ENCODE peak calls at places on chromosomes 13 and 19, in eight cellular contexts. Q is stimulated activated CD4-positive, alpha-beta T cell treated with anti-CD3 and anti-CD28 coated beads, Interleukin-1b, Interleukin-23, amount 100 ng/mL, for 24 hours; M is stimulated activated naive CD4-positive, alpha-beta T cell; T is nephron progenitor cell; F is NCI-H1417; V is lung; W is Right ventricle myocardium inferior; G is NT2/D1. K is an unnamed sample.
A peak's percentile ranks its signal among the peaks of the same experiment; 100 is the strongest.

GRCh38 chr19:16702123-16702522 is 17.5 kb upstream of the NWD1 start:
- DNase-seq in Q (no peak), M (no peak), T (no peak), F (no peak), V (peak; percentile 30), W (no peak), G (no peak), K (peak; percentile 95)

GRCh38 chr19:39498262-39499081 is at the start of gene DLL3:
- DNase-seq in Q (no peak), M (no peak), T (peak; percentile 64), F (peak; percentile 92), V (no peak), W (no peak), G (no peak), K (peak; percentile 39)

GRCh38 chr13:20814224-20814910 is 40.6 kb upstream of the EEF1AKMT1 start:
- DNase-seq in Q (no peak), M (no peak), T (no peak), F (no peak), V (peak; percentile 90), W (peak; percentile 86), G (no peak), K (peak; percentile 91)

GRCh38 chr19:16141043-16141442 is 2.4 kb upstream of the HSH2D start:
- DNase-seq in Q (no peak), M (no peak), T (no peak), F (no peak), V (no peak), W (no peak), G (no peak), K (no peak)

GRCh38 chr13:36819811-36820140 is 754 bp downstream of the RFXAP start:
- DNase-seq in Q (no peak), M (no peak), T (no peak), F (no peak), V (no peak), W (no peak), G (no peak), K (peak; percentile 17)

GRCh38 chr19:44603201-44603945 is 10.0 kb upstream of the IGSF23 start:
- DNase-seq in Q (no peak), M (no peak), T (no peak), F (no peak), V (peak; percentile 38), W (no peak), G (no peak), K (peak; percentile 54)

GRCh38 chr13:29774830-29775229 is 75.6 kb downstream of the UBL3 start:
- DNase-seq in Q (no peak), M (no peak), T (no peak), F (no peak), V (no peak), W (no peak), G (no peak), K (no peak)

GRCh38 chr19:14678199-14678598 is 3.6 kb upstream of the ADGRE3 start:
- DNase-seq in Q (no peak), M (no peak), T (no peak), F (no peak), V (no peak), W (no peak), G (no peak), K (no peak)

GRCh38 chr19:34757441-34757840 is 15.6 kb downstream of the ZNF599 start:
- DNase-seq in Q (no peak), M (no peak), T (no peak), F (no peak), V (no peak), W (no peak), G (no peak), K (no peak)

GRCh38 chr19:8361921-8362793 is 1.8 kb upstream of the ANGPTL4 start:
- DNase-seq in Q (no peak), M (no peak), T (no peak), F (no peak), V (peak; percentile 95), W (peak; percentile 95), G (no peak), K (peak; percentile 99)

GRCh38 chr13:46866150-46866549 is 30.7 kb downstream of the HTR2A start:
- DNase-seq in Q (no peak), M (no peak), T (peak; percentile 8), F (no peak), V (peak; percentile 85), W (peak; percentile 63), G (peak; percentile 3), K (peak; percentile 35)

GRCh38 chr19:10432736-10433130 is 12.4 kb downstream of the PDE4A start:
- DNase-seq in Q (no peak), M (no peak), T (no peak), F (no peak), V (no peak), W (peak; percentile 27), G (no peak), K (no peak)

GRCh38 chr19:15519433-15519976 is 11.2 kb downstream of the CYP4F22 start:
- DNase-seq in Q (no peak), M (no peak), T (no peak), F (no peak), V (no peak), W (no peak), G (no peak), K (no peak)

GRCh38 chr19:34172661-34173144 is 399 bp downstream of the LSM14A start:
- DNase-seq in Q (peak; percentile 7), M (no peak), T (peak; percentile 42), F (peak; percentile 75), V (no peak), W (no peak), G (no peak), K (no peak)

GRCh38 chr13:44273991-44274810 is 99.4 kb upstream of the SERP2 start:
- DNase-seq in Q (no peak), M (no peak), T (no peak), F (no peak), V (no peak), W (no peak), G (no peak), K (peak; percentile 57)

GRCh38 chr19:18772620-18773587 is 18.2 kb downstream of the COMP start:
- DNase-seq in Q (no peak), M (no peak), T (no peak), F (no peak), V (no peak), W (peak; percentile 45), G (no peak), K (no peak)

GRCh38 chr19:16371540-16371986 is 46.9 kb downstream of the KLF2 start:
- DNase-seq in Q (peak; percentile 44), M (peak; percentile 78), T (no peak), F (no peak), V (peak; percentile 45), W (peak; percentile 90), G (no peak), K (no peak)

GRCh38 chr19:4709440-4710280 is 14.0 kb downstream of the DPP9 start:
- DNase-seq in Q (no peak), M (no peak), T (no peak), F (no peak), V (no peak), W (no peak), G (no peak), K (no peak)

GRCh38 chr13:111322001-111322915 is 1.8 kb downstream of the TEX29 start:
- DNase-seq in Q (no peak), M (no peak), T (no peak), F (no peak), V (no peak), W (no peak), G (no peak), K (no peak)

GRCh38 chr19:7900401-7900870 is 3.2 kb upstream of the MAP2K7 start:
- DNase-seq in Q (no peak), M (no peak), T (no peak), F (no peak), V (no peak), W (peak; percentile 45), G (no peak), K (no peak)

GRCh38 chr19:48475369-48476068 is 6.3 kb downstream of the CYTH2 start:
- DNase-seq in Q (no peak), M (no peak), T (no peak), F (no peak), V (no peak), W (no peak), G (no peak), K (no peak)

GRCh38 chr19:46085888-46086287 is 38.6 kb downstream of the IGFL3 start:
- DNase-seq in Q (no peak), M (no peak), T (no peak), F (no peak), V (no peak), W (no peak), G (no peak), K (no peak)

GRCh38 chr19:49940482-49940791 is 11.1 kb upstream of the NUP62 start:
- DNase-seq in Q (no peak), M (no peak), T (no peak), F (no peak), V (no peak), W (no peak), G (no peak), K (no peak)

GRCh38 chr19:46115396-46116109 is 8.9 kb downstream of the IGFL3 start:
- DNase-seq in Q (peak; percentile 11), M (no peak), T (no peak), F (no peak), V (no peak), W (no peak), G (no peak), K (peak; percentile 89)

GRCh38 chr13:113849981-113850721 is 13.7 kb downstream of the GAS6 start:
- DNase-seq in Q (no peak), M (no peak), T (no peak), F (no peak), V (no peak), W (no peak), G (no peak), K (no peak)

GRCh38 chr19:40702337-40703012 is 12.0 kb upstream of the NUMBL start:
- DNase-seq in Q (no peak), M (no peak), T (peak; percentile 72), F (no peak), V (no peak), W (peak; percentile 76), G (peak; percentile 47), K (peak; percentile 54)

K was measured in Daoy.